ENCODE peak calls at places on chromosome 6, in five cellular contexts. One of them, this sample, is unnamed.

GRCh38 chr6:38141045-38141444 is 321.5 kb downstream of the ZFAND3 start:
- DNase-seq in ovary: no peak
- DNase-seq in IMR-90: no peak
- DNase-seq in bronchial epithelial cell: no peak
- DNase-seq in Peyer's patch: no peak
- DNase-seq in this sample: no peak

GRCh38 chr6:163384510-163384909 is 30.0 kb upstream of the QKI start:
- DNase-seq in Peyer's patch: no peak
- DNase-seq in IMR-90: no peak
- DNase-seq in ovary: no peak
- DNase-seq in bronchial epithelial cell: no peak
- DNase-seq in this sample: no peak

GRCh38 chr6:29517245-29517644 is 29.5 kb upstream of the MAS1L start:
- DNase-seq in ovary: no peak
- DNase-seq in IMR-90: no peak
- DNase-seq in bronchial epithelial cell: no peak
- DNase-seq in Peyer's patch: no peak
- DNase-seq in this sample: no peak

GRCh38 chr6:48389146-48390043 is 278.4 kb upstream of the PTCHD4 start:
- DNase-seq in IMR-90: no peak
- DNase-seq in ovary: no peak
- DNase-seq in bronchial epithelial cell: no peak
- DNase-seq in Peyer's patch: no peak
- DNase-seq in this sample: no peak

GRCh38 chr6:108251252-108251651 is 9.6 kb downstream of the SNX3 start:
- DNase-seq in IMR-90: no peak
- DNase-seq in Peyer's patch: no peak
- DNase-seq in bronchial epithelial cell: no peak
- DNase-seq in ovary: no peak
- DNase-seq in this sample: no peak

GRCh38 chr6:53048431-53049195 is 16.6 kb upstream of the FBXO9 start:
- DNase-seq in Peyer's patch: no peak
- DNase-seq in IMR-90: peak; percentile 91
- DNase-seq in ovary: no peak
- DNase-seq in bronchial epithelial cell: peak; percentile 83
- DNase-seq in this sample: peak; percentile 91

GRCh38 chr6:56802570-56802969 is 152.3 kb upstream of the BEND6 start:
- DNase-seq in ovary: no peak
- DNase-seq in IMR-90: peak; percentile 69
- DNase-seq in Peyer's patch: no peak
- DNase-seq in bronchial epithelial cell: no peak
- DNase-seq in this sample: peak; percentile 70

GRCh38 chr6:49001856-49002255 is 461.2 kb downstream of the MMUT start:
- DNase-seq in ovary: no peak
- DNase-seq in Peyer's patch: no peak
- DNase-seq in bronchial epithelial cell: peak; percentile 31
- DNase-seq in IMR-90: peak; percentile 35
- DNase-seq in this sample: no peak

GRCh38 chr6:72048080-72048479 is 161.7 kb downstream of the RIMS1 start:
- DNase-seq in bronchial epithelial cell: no peak
- DNase-seq in Peyer's patch: no peak
- DNase-seq in IMR-90: no peak
- DNase-seq in ovary: no peak
- DNase-seq in this sample: peak; percentile 10

GRCh38 chr6:56168601-56169000 is 78.8 kb downstream of the COL21A1 start:
- DNase-seq in bronchial epithelial cell: peak; percentile 79
- DNase-seq in ovary: no peak
- DNase-seq in IMR-90: no peak
- DNase-seq in Peyer's patch: no peak
- DNase-seq in this sample: no peak

GRCh38 chr6:154229796-154230195 is 126.8 kb downstream of the IPCEF1 start:
- DNase-seq in Peyer's patch: no peak
- DNase-seq in bronchial epithelial cell: no peak
- DNase-seq in ovary: no peak
- DNase-seq in IMR-90: no peak
- DNase-seq in this sample: no peak

GRCh38 chr6:56652994-56653393 is 10.3 kb upstream of the DST start:
- DNase-seq in bronchial epithelial cell: peak; percentile 98
- DNase-seq in Peyer's patch: no peak
- DNase-seq in IMR-90: peak; percentile 83
- DNase-seq in ovary: no peak
- DNase-seq in this sample: peak; percentile 84

GRCh38 chr6:170439366-170440351 is 113.4 kb downstream of the PSMB1 start:
- DNase-seq in ovary: peak; percentile 2
- DNase-seq in bronchial epithelial cell: no peak
- DNase-seq in IMR-90: peak; percentile 31
- DNase-seq in Peyer's patch: no peak
- DNase-seq in this sample: no peak

GRCh38 chr6:111817451-111818146 is 55.7 kb downstream of the FYN start:
- DNase-seq in IMR-90: no peak
- DNase-seq in ovary: no peak
- DNase-seq in Peyer's patch: no peak
- DNase-seq in bronchial epithelial cell: no peak
- DNase-seq in this sample: no peak

GRCh38 chr6:135572051-135572450 is 74.5 kb upstream of the AHI1 start:
- DNase-seq in Peyer's patch: no peak
- DNase-seq in ovary: no peak
- DNase-seq in IMR-90: peak; percentile 58
- DNase-seq in bronchial epithelial cell: no peak
- DNase-seq in this sample: no peak

GRCh38 chr6:161303628-161304340 is 29.9 kb upstream of the AGPAT4 start:
- DNase-seq in IMR-90: peak; percentile 55
- DNase-seq in bronchial epithelial cell: peak; percentile 72
- DNase-seq in ovary: no peak
- DNase-seq in Peyer's patch: no peak
- DNase-seq in this sample: peak; percentile 24

GRCh38 chr6:146041282-146041681 is 12.4 kb downstream of the GRM1 start:
- DNase-seq in bronchial epithelial cell: peak; percentile 46
- DNase-seq in IMR-90: no peak
- DNase-seq in Peyer's patch: no peak
- DNase-seq in ovary: no peak
- DNase-seq in this sample: peak; percentile 29

GRCh38 chr6:152094992-152095592 is 287.6 kb downstream of the ESR1 start:
- DNase-seq in ovary: peak; percentile 76
- DNase-seq in bronchial epithelial cell: peak; percentile 100
- DNase-seq in IMR-90: peak; percentile 100
- DNase-seq in Peyer's patch: no peak
- DNase-seq in this sample: peak; percentile 99

GRCh38 chr6:109304284-109305015 is 77.8 kb downstream of the CD164 start:
- DNase-seq in Peyer's patch: no peak
- DNase-seq in bronchial epithelial cell: no peak
- DNase-seq in ovary: no peak
- DNase-seq in IMR-90: no peak
- DNase-seq in this sample: no peak

GRCh38 chr6:40542175-40542764 is 44.9 kb downstream of the LRFN2 start:
- DNase-seq in ovary: no peak
- DNase-seq in Peyer's patch: no peak
- DNase-seq in IMR-90: no peak
- DNase-seq in bronchial epithelial cell: no peak
- DNase-seq in this sample: no peak
- H3K4me3 ChIP-seq in ovary: no peak overlapping the region
- H3K4me3 ChIP-seq in Peyer's patch: no peak overlapping the region
- H3K4me3 ChIP-seq in IMR-90: no peak overlapping the region
- H3K4me3 ChIP-seq in bronchial epithelial cell: no peak overlapping the region
- H3K4me3 ChIP-seq in this sample: no peak overlapping the region

GRCh38 chr6:139824864-139825263 is 450.4 kb upstream of the CITED2 start:
- DNase-seq in Peyer's patch: no peak
- DNase-seq in bronchial epithelial cell: peak; percentile 26
- DNase-seq in ovary: no peak
- DNase-seq in IMR-90: no peak
- DNase-seq in this sample: no peak
- H3K4me3 ChIP-seq in Peyer's patch: no peak overlapping the region
- H3K4me3 ChIP-seq in bronchial epithelial cell: no peak overlapping the region
- H3K4me3 ChIP-seq in ovary: no peak overlapping the region
- H3K4me3 ChIP-seq in IMR-90: no peak overlapping the region
- H3K4me3 ChIP-seq in this sample: no peak overlapping the region

DNA sequence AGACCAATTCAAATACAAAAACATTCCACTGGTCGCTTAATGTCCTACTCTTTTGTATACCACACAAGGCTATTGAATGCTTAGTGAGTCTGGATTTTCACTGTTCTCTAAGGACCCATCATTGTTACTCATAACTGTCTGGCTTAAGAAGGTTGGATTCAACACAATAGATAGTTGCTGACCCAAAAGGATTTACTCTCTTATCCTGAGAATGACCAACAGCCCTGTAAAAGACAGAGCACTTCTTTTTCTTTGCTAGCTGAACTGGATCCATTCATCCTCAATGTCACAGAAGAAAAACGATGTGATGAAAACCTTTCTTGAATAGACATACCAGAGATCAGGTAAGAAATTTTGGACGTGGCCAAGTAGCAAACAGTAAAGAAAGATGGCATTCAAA is 645.6 kb downstream of the KHDRBS2 start:
- DNase-seq in Peyer's patch: no peak
- DNase-seq in ovary: no peak
- DNase-seq in bronchial epithelial cell: no peak
- DNase-seq in IMR-90: no peak
- DNase-seq in this sample: no peak
- H3K4me3 ChIP-seq in Peyer's patch: no peak overlapping the region
- H3K4me3 ChIP-seq in ovary: no peak overlapping the region
- H3K4me3 ChIP-seq in bronchial epithelial cell: no peak overlapping the region
- H3K4me3 ChIP-seq in IMR-90: no peak overlapping the region
- H3K4me3 ChIP-seq in this sample: no peak overlapping the region

GRCh38 chr6:50823130-50823920 is 4.7 kb downstream of the TFAP2B start:
- DNase-seq in Peyer's patch: no peak
- DNase-seq in bronchial epithelial cell: no peak
- DNase-seq in ovary: no peak
- DNase-seq in IMR-90: no peak
- DNase-seq in this sample: no peak
- H3K4me3 ChIP-seq in Peyer's patch: no peak overlapping the region
- H3K4me3 ChIP-seq in bronchial epithelial cell: no peak overlapping the region
- H3K4me3 ChIP-seq in ovary: no peak overlapping the region
- H3K4me3 ChIP-seq in IMR-90: no peak overlapping the region
- H3K4me3 ChIP-seq in this sample: no peak overlapping the region

GRCh38 chr6:30685977-30686907 is at the start of gene PPP1R18:
- DNase-seq in ovary: peak; percentile 82
- DNase-seq in Peyer's patch: peak; percentile 79
- DNase-seq in IMR-90: peak; percentile 49
- DNase-seq in bronchial epithelial cell: peak; percentile 27
- DNase-seq in this sample: no peak

GRCh38 chr6:30687659-30688431 is 1.4 kb upstream of the PPP1R18 start:
- DNase-seq in IMR-90: peak; percentile 47
- DNase-seq in ovary: peak; percentile 56
- DNase-seq in Peyer's patch: no peak
- DNase-seq in bronchial epithelial cell: no peak
- DNase-seq in this sample: peak; percentile 45

GRCh38 chr6:30688569-30688968 is 2.1 kb upstream of the PPP1R18 start:
- DNase-seq in ovary: no peak
- DNase-seq in bronchial epithelial cell: no peak
- DNase-seq in IMR-90: no peak
- DNase-seq in Peyer's patch: no peak
- DNase-seq in this sample: no peak

GRCh38 chr6:30685157-30685976 is 1.1 kb downstream of the PPP1R18 start:
- DNase-seq in Peyer's patch: no peak
- DNase-seq in ovary: no peak
- DNase-seq in IMR-90: no peak
- DNase-seq in bronchial epithelial cell: no peak
- DNase-seq in this sample: peak; percentile 18

DNA sequence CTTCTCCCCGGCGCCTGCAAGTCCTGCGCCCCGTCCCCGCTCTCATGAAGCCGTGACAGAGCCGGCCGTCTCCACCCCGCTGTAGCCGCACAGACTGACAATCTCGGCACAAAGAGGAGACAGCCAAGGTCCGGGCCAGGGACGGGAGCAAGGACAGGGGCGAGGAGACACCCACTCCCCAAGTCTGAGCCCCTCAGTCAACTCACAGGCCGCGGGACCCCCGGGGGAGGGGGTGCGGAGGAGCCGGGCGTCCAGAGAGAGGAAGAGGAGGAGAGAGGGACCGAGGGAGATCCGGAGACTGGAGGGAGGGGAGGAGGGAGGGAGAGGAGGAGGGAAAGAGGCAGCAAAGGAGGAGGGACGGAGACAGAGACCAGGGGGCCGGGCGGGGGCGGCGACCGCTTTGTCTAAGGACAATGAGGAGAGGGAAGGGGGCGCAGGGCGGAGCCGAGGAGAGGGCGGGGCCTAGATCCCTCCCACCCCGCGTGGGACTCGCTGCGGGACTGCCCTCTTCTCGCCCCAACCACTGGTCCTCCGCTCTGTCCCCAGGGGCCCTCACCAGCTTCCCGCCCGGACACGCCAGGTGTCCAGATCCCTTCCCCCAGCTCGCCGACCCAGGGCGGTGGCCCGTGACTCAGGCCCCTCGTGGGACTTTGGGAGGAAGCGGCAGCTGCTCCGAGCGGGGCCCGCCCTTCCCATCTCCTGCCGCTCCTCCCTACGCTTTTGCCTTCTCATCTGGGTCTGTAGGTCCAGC is 638 bp upstream of the PPP1R18 start:
- DNase-seq in ovary: peak; percentile 93
- DNase-seq in Peyer's patch: peak; percentile 83
- DNase-seq in bronchial epithelial cell: peak; percentile 94
- DNase-seq in IMR-90: peak; percentile 96
- DNase-seq in this sample: peak; percentile 98
- H3K4me3 ChIP-seq in ovary: peak overlapping the region; percentile 54
- H3K4me3 ChIP-seq in Peyer's patch: peak overlapping the region; percentile 72
- H3K4me3 ChIP-seq in bronchial epithelial cell: peak overlapping the region; percentile 76
- H3K4me3 ChIP-seq in IMR-90: peak overlapping the region; percentile 97
- H3K4me3 ChIP-seq in this sample: peak overlapping the region; percentile 87

DNA sequence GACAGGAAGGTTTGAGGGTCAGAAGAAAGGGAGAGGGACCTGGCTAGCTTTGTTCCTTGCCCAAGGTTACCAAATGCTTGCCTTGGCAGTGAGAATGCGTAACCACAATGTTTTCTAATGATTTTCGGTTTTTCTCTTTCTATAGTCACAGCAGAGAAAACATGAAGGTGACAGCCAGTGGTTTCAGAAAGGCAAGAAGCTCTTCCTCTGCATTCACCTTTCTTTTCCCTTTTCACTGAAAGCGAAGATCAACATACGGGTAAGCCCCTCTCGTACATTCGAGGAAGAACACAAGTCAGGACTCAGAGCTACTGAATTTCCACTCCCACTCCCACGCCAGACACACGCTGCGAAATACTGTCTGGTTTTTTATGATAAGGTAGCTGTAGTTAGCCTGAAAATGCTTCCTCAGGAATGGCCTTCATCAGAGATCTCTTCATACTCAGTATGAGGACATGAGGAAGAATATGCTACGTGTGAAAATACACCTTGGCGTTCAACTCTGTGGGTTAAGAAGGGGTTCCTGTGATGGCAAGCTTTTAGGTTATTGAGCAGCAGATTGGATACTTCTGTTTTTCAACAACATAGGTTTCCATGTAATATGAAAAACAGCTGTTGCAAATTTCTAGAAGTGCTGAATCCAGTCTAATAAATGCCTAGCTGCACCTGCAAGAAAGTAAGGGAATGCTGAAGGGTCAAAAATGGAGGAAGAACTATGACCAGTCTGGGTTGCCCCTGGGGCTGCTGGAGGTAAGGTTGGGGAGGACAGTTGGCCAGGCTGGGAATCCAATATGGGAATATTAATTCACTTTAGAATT is 7.4 kb upstream of the CD83 start:
- DNase-seq in ovary: no peak
- DNase-seq in IMR-90: no peak
- DNase-seq in bronchial epithelial cell: no peak
- DNase-seq in Peyer's patch: no peak
- DNase-seq in this sample: no peak
- H3K4me3 ChIP-seq in ovary: no peak overlapping the region
- H3K4me3 ChIP-seq in IMR-90: no peak overlapping the region
- H3K4me3 ChIP-seq in bronchial epithelial cell: no peak overlapping the region
- H3K4me3 ChIP-seq in Peyer's patch: no peak overlapping the region
- H3K4me3 ChIP-seq in this sample: no peak overlapping the region

This sample was measured in astrocyte of the spinal cord.